ENCODE peak calls at places on chromosomes 1 and 21, in nine cellular contexts. One of them, this sample, is unnamed.

GRCh38 chr1:238404506-238404905 is 513.8 kb upstream of the ZP4 start:
- DNase-seq in H9: no peak
- DNase-seq in T-cell: no peak
- DNase-seq in GM12864: no peak
- DNase-seq in stimulated activated CD4-positive, alpha-beta T cell treated with anti-CD3 and anti-CD28 coated beads, TNF-alpha, amount 100 ng/mL, for 48 hours: no peak
- DNase-seq in activated T-cell treated with anti-CD3 and anti-CD28 coated beads for 1 hour: no peak
- DNase-seq in amniotic stem cell: no peak
- DNase-seq in activated CD8-positive, alpha-beta memory T cell treated with anti-CD3 and anti-CD28 coated beads for 1 hour: no peak
- DNase-seq in adrenal gland: no peak
- DNase-seq in this sample: no peak

GRCh38 chr1:29439615-29440014 is 203.3 kb downstream of the PTPRU start:
- DNase-seq in amniotic stem cell: no peak
- DNase-seq in T-cell: no peak
- DNase-seq in H9: peak
- DNase-seq in activated CD8-positive, alpha-beta memory T cell treated with anti-CD3 and anti-CD28 coated beads for 1 hour: no peak
- DNase-seq in stimulated activated CD4-positive, alpha-beta T cell treated with anti-CD3 and anti-CD28 coated beads, TNF-alpha, amount 100 ng/mL, for 48 hours: no peak
- DNase-seq in GM12864: no peak
- DNase-seq in activated T-cell treated with anti-CD3 and anti-CD28 coated beads for 1 hour: no peak
- DNase-seq in adrenal gland: no peak
- DNase-seq in this sample: no peak

GRCh38 chr1:183070923-183071618 is 47.9 kb downstream of the LAMC1 start:
- DNase-seq in activated T-cell treated with anti-CD3 and anti-CD28 coated beads for 1 hour: no peak
- DNase-seq in stimulated activated CD4-positive, alpha-beta T cell treated with anti-CD3 and anti-CD28 coated beads, TNF-alpha, amount 100 ng/mL, for 48 hours: no peak
- DNase-seq in T-cell: no peak
- DNase-seq in H9: no peak
- DNase-seq in amniotic stem cell: no peak
- DNase-seq in adrenal gland: no peak
- DNase-seq in activated CD8-positive, alpha-beta memory T cell treated with anti-CD3 and anti-CD28 coated beads for 1 hour: no peak
- DNase-seq in GM12864: peak
- DNase-seq in this sample: no peak

GRCh38 chr1:103256490-103256889 is 148.2 kb upstream of the COL11A1 start:
- DNase-seq in activated CD8-positive, alpha-beta memory T cell treated with anti-CD3 and anti-CD28 coated beads for 1 hour: no peak
- DNase-seq in H9: no peak
- DNase-seq in stimulated activated CD4-positive, alpha-beta T cell treated with anti-CD3 and anti-CD28 coated beads, TNF-alpha, amount 100 ng/mL, for 48 hours: no peak
- DNase-seq in T-cell: no peak
- DNase-seq in amniotic stem cell: no peak
- DNase-seq in activated T-cell treated with anti-CD3 and anti-CD28 coated beads for 1 hour: no peak
- DNase-seq in GM12864: no peak
- DNase-seq in adrenal gland: no peak
- DNase-seq in this sample: no peak

GRCh38 chr1:10865518-10866313 is 69.3 kb upstream of the CASZ1 start:
- DNase-seq in activated CD8-positive, alpha-beta memory T cell treated with anti-CD3 and anti-CD28 coated beads for 1 hour: no peak
- DNase-seq in stimulated activated CD4-positive, alpha-beta T cell treated with anti-CD3 and anti-CD28 coated beads, TNF-alpha, amount 100 ng/mL, for 48 hours: no peak
- DNase-seq in T-cell: no peak
- DNase-seq in adrenal gland: no peak
- DNase-seq in H9: no peak
- DNase-seq in activated T-cell treated with anti-CD3 and anti-CD28 coated beads for 1 hour: no peak
- DNase-seq in GM12864: no peak
- DNase-seq in amniotic stem cell: no peak
- DNase-seq in this sample: no peak

GRCh38 chr1:157161901-157162300 is 23.7 kb upstream of the ETV3 start:
- DNase-seq in amniotic stem cell: no peak
- DNase-seq in GM12864: no peak
- DNase-seq in stimulated activated CD4-positive, alpha-beta T cell treated with anti-CD3 and anti-CD28 coated beads, TNF-alpha, amount 100 ng/mL, for 48 hours: no peak
- DNase-seq in adrenal gland: no peak
- DNase-seq in H9: no peak
- DNase-seq in T-cell: no peak
- DNase-seq in activated CD8-positive, alpha-beta memory T cell treated with anti-CD3 and anti-CD28 coated beads for 1 hour: no peak
- DNase-seq in activated T-cell treated with anti-CD3 and anti-CD28 coated beads for 1 hour: no peak
- DNase-seq in this sample: no peak

GRCh38 chr21:42613756-42614155 is 39.7 kb upstream of the PDE9A start:
- DNase-seq in T-cell: no peak
- DNase-seq in activated T-cell treated with anti-CD3 and anti-CD28 coated beads for 1 hour: no peak
- DNase-seq in adrenal gland: no peak
- DNase-seq in activated CD8-positive, alpha-beta memory T cell treated with anti-CD3 and anti-CD28 coated beads for 1 hour: no peak
- DNase-seq in stimulated activated CD4-positive, alpha-beta T cell treated with anti-CD3 and anti-CD28 coated beads, TNF-alpha, amount 100 ng/mL, for 48 hours: no peak
- DNase-seq in H9: no peak
- DNase-seq in GM12864: no peak
- DNase-seq in amniotic stem cell: no peak
- DNase-seq in this sample: no peak

GRCh38 chr1:27804791-27805190 is 25.8 kb upstream of the PPP1R8 start:
- DNase-seq in adrenal gland: no peak
- DNase-seq in amniotic stem cell: no peak
- DNase-seq in T-cell: no peak
- DNase-seq in activated T-cell treated with anti-CD3 and anti-CD28 coated beads for 1 hour: no peak
- DNase-seq in activated CD8-positive, alpha-beta memory T cell treated with anti-CD3 and anti-CD28 coated beads for 1 hour: no peak
- DNase-seq in stimulated activated CD4-positive, alpha-beta T cell treated with anti-CD3 and anti-CD28 coated beads, TNF-alpha, amount 100 ng/mL, for 48 hours: no peak
- DNase-seq in GM12864: no peak
- DNase-seq in H9: no peak
- DNase-seq in this sample: no peak

GRCh38 chr1:2412773-2413494 is 570 bp upstream of the PEX10 start:
- DNase-seq in adrenal gland: no peak
- DNase-seq in GM12864: no peak
- DNase-seq in stimulated activated CD4-positive, alpha-beta T cell treated with anti-CD3 and anti-CD28 coated beads, TNF-alpha, amount 100 ng/mL, for 48 hours: no peak
- DNase-seq in amniotic stem cell: no peak
- DNase-seq in activated CD8-positive, alpha-beta memory T cell treated with anti-CD3 and anti-CD28 coated beads for 1 hour: no peak
- DNase-seq in activated T-cell treated with anti-CD3 and anti-CD28 coated beads for 1 hour: no peak
- DNase-seq in T-cell: no peak
- DNase-seq in H9: no peak
- DNase-seq in this sample: no peak

GRCh38 chr1:37817481-37817880 is 9.5 kb upstream of the YRDC start:
- DNase-seq in T-cell: no peak
- DNase-seq in H9: peak
- DNase-seq in amniotic stem cell: no peak
- DNase-seq in GM12864: no peak
- DNase-seq in adrenal gland: peak
- DNase-seq in activated CD8-positive, alpha-beta memory T cell treated with anti-CD3 and anti-CD28 coated beads for 1 hour: no peak
- DNase-seq in stimulated activated CD4-positive, alpha-beta T cell treated with anti-CD3 and anti-CD28 coated beads, TNF-alpha, amount 100 ng/mL, for 48 hours: no peak
- DNase-seq in activated T-cell treated with anti-CD3 and anti-CD28 coated beads for 1 hour: no peak
- DNase-seq in this sample: no peak

GRCh38 chr1:65995326-65995725 is 202.6 kb downstream of the PDE4B start:
- DNase-seq in GM12864: no peak
- DNase-seq in amniotic stem cell: no peak
- DNase-seq in adrenal gland: no peak
- DNase-seq in stimulated activated CD4-positive, alpha-beta T cell treated with anti-CD3 and anti-CD28 coated beads, TNF-alpha, amount 100 ng/mL, for 48 hours: no peak
- DNase-seq in H9: no peak
- DNase-seq in activated CD8-positive, alpha-beta memory T cell treated with anti-CD3 and anti-CD28 coated beads for 1 hour: no peak
- DNase-seq in activated T-cell treated with anti-CD3 and anti-CD28 coated beads for 1 hour: no peak
- DNase-seq in T-cell: no peak
- DNase-seq in this sample: no peak

GRCh38 chr1:207823880-207824566 is 72.2 kb downstream of the CD46 start:
- DNase-seq in activated T-cell treated with anti-CD3 and anti-CD28 coated beads for 1 hour: peak
- DNase-seq in T-cell: peak
- DNase-seq in amniotic stem cell: peak
- DNase-seq in H9: peak
- DNase-seq in stimulated activated CD4-positive, alpha-beta T cell treated with anti-CD3 and anti-CD28 coated beads, TNF-alpha, amount 100 ng/mL, for 48 hours: peak
- DNase-seq in GM12864: peak
- DNase-seq in adrenal gland: peak
- DNase-seq in activated CD8-positive, alpha-beta memory T cell treated with anti-CD3 and anti-CD28 coated beads for 1 hour: peak
- DNase-seq in this sample: peak

GRCh38 chr1:218439541-218440295 is 94.6 kb downstream of the TGFB2 start:
- DNase-seq in activated T-cell treated with anti-CD3 and anti-CD28 coated beads for 1 hour: no peak
- DNase-seq in activated CD8-positive, alpha-beta memory T cell treated with anti-CD3 and anti-CD28 coated beads for 1 hour: no peak
- DNase-seq in H9: peak
- DNase-seq in T-cell: no peak
- DNase-seq in amniotic stem cell: no peak
- DNase-seq in stimulated activated CD4-positive, alpha-beta T cell treated with anti-CD3 and anti-CD28 coated beads, TNF-alpha, amount 100 ng/mL, for 48 hours: no peak
- DNase-seq in GM12864: no peak
- DNase-seq in adrenal gland: no peak
- DNase-seq in this sample: no peak

GRCh38 chr1:117171900-117172501 is 38.7 kb downstream of the VTCN1 start:
- DNase-seq in stimulated activated CD4-positive, alpha-beta T cell treated with anti-CD3 and anti-CD28 coated beads, TNF-alpha, amount 100 ng/mL, for 48 hours: no peak
- DNase-seq in adrenal gland: peak
- DNase-seq in activated CD8-positive, alpha-beta memory T cell treated with anti-CD3 and anti-CD28 coated beads for 1 hour: no peak
- DNase-seq in activated T-cell treated with anti-CD3 and anti-CD28 coated beads for 1 hour: no peak
- DNase-seq in H9: no peak
- DNase-seq in amniotic stem cell: no peak
- DNase-seq in T-cell: no peak
- DNase-seq in GM12864: no peak
- DNase-seq in this sample: peak

GRCh38 chr21:33392586-33392985 is 10.6 kb upstream of the IFNGR2 start:
- DNase-seq in stimulated activated CD4-positive, alpha-beta T cell treated with anti-CD3 and anti-CD28 coated beads, TNF-alpha, amount 100 ng/mL, for 48 hours: no peak
- DNase-seq in H9: no peak
- DNase-seq in activated T-cell treated with anti-CD3 and anti-CD28 coated beads for 1 hour: no peak
- DNase-seq in activated CD8-positive, alpha-beta memory T cell treated with anti-CD3 and anti-CD28 coated beads for 1 hour: no peak
- DNase-seq in T-cell: no peak
- DNase-seq in amniotic stem cell: no peak
- DNase-seq in GM12864: no peak
- DNase-seq in adrenal gland: no peak
- DNase-seq in this sample: no peak

GRCh38 chr1:46166521-46167462 is 8.1 kb upstream of the TSPAN1 start:
- DNase-seq in activated CD8-positive, alpha-beta memory T cell treated with anti-CD3 and anti-CD28 coated beads for 1 hour: no peak
- DNase-seq in H9: peak
- DNase-seq in adrenal gland: peak
- DNase-seq in amniotic stem cell: no peak
- DNase-seq in GM12864: no peak
- DNase-seq in T-cell: peak
- DNase-seq in stimulated activated CD4-positive, alpha-beta T cell treated with anti-CD3 and anti-CD28 coated beads, TNF-alpha, amount 100 ng/mL, for 48 hours: peak
- DNase-seq in activated T-cell treated with anti-CD3 and anti-CD28 coated beads for 1 hour: peak
- DNase-seq in this sample: no peak

GRCh38 chr1:246153796-246154212 is 353.3 kb downstream of the SMYD3 start:
- DNase-seq in T-cell: no peak
- DNase-seq in amniotic stem cell: no peak
- DNase-seq in stimulated activated CD4-positive, alpha-beta T cell treated with anti-CD3 and anti-CD28 coated beads, TNF-alpha, amount 100 ng/mL, for 48 hours: no peak
- DNase-seq in activated CD8-positive, alpha-beta memory T cell treated with anti-CD3 and anti-CD28 coated beads for 1 hour: no peak
- DNase-seq in GM12864: no peak
- DNase-seq in activated T-cell treated with anti-CD3 and anti-CD28 coated beads for 1 hour: no peak
- DNase-seq in H9: no peak
- DNase-seq in adrenal gland: no peak
- DNase-seq in this sample: no peak

GRCh38 chr1:43688594-43689000 is 18.7 kb upstream of the ST3GAL3 start:
- DNase-seq in activated T-cell treated with anti-CD3 and anti-CD28 coated beads for 1 hour: no peak
- DNase-seq in amniotic stem cell: no peak
- DNase-seq in adrenal gland: peak
- DNase-seq in activated CD8-positive, alpha-beta memory T cell treated with anti-CD3 and anti-CD28 coated beads for 1 hour: no peak
- DNase-seq in H9: no peak
- DNase-seq in stimulated activated CD4-positive, alpha-beta T cell treated with anti-CD3 and anti-CD28 coated beads, TNF-alpha, amount 100 ng/mL, for 48 hours: no peak
- DNase-seq in GM12864: no peak
- DNase-seq in T-cell: no peak
- DNase-seq in this sample: no peak

GRCh38 chr1:108653431-108654105 is 7.3 kb downstream of the HENMT1 start:
- DNase-seq in amniotic stem cell: no peak
- DNase-seq in GM12864: no peak
- DNase-seq in adrenal gland: no peak
- DNase-seq in activated CD8-positive, alpha-beta memory T cell treated with anti-CD3 and anti-CD28 coated beads for 1 hour: no peak
- DNase-seq in H9: no peak
- DNase-seq in activated T-cell treated with anti-CD3 and anti-CD28 coated beads for 1 hour: no peak
- DNase-seq in stimulated activated CD4-positive, alpha-beta T cell treated with anti-CD3 and anti-CD28 coated beads, TNF-alpha, amount 100 ng/mL, for 48 hours: no peak
- DNase-seq in T-cell: no peak
- DNase-seq in this sample: no peak

GRCh38 chr1:43962324-43962723 is 7.5 kb upstream of the DPH2 start:
- DNase-seq in stimulated activated CD4-positive, alpha-beta T cell treated with anti-CD3 and anti-CD28 coated beads, TNF-alpha, amount 100 ng/mL, for 48 hours: no peak
- DNase-seq in T-cell: no peak
- DNase-seq in H9: no peak
- DNase-seq in activated T-cell treated with anti-CD3 and anti-CD28 coated beads for 1 hour: no peak
- DNase-seq in GM12864: no peak
- DNase-seq in adrenal gland: no peak
- DNase-seq in activated CD8-positive, alpha-beta memory T cell treated with anti-CD3 and anti-CD28 coated beads for 1 hour: no peak
- DNase-seq in amniotic stem cell: no peak
- DNase-seq in this sample: no peak

GRCh38 chr1:220300442-220301121 is 28.3 kb upstream of the RAB3GAP2 start:
- DNase-seq in stimulated activated CD4-positive, alpha-beta T cell treated with anti-CD3 and anti-CD28 coated beads, TNF-alpha, amount 100 ng/mL, for 48 hours: no peak
- DNase-seq in activated T-cell treated with anti-CD3 and anti-CD28 coated beads for 1 hour: no peak
- DNase-seq in H9: peak
- DNase-seq in T-cell: no peak
- DNase-seq in GM12864: no peak
- DNase-seq in activated CD8-positive, alpha-beta memory T cell treated with anti-CD3 and anti-CD28 coated beads for 1 hour: no peak
- DNase-seq in adrenal gland: peak
- DNase-seq in amniotic stem cell: peak
- DNase-seq in this sample: peak

GRCh38 chr21:42815217-42815616 is 64.1 kb downstream of the WDR4 start:
- DNase-seq in amniotic stem cell: no peak
- DNase-seq in H9: no peak
- DNase-seq in GM12864: no peak
- DNase-seq in T-cell: no peak
- DNase-seq in activated CD8-positive, alpha-beta memory T cell treated with anti-CD3 and anti-CD28 coated beads for 1 hour: no peak
- DNase-seq in adrenal gland: no peak
- DNase-seq in activated T-cell treated with anti-CD3 and anti-CD28 coated beads for 1 hour: no peak
- DNase-seq in stimulated activated CD4-positive, alpha-beta T cell treated with anti-CD3 and anti-CD28 coated beads, TNF-alpha, amount 100 ng/mL, for 48 hours: no peak
- DNase-seq in this sample: no peak

GRCh38 chr1:75725256-75725655 is 747 bp downstream of the ACADM start:
- DNase-seq in H9: no peak
- DNase-seq in amniotic stem cell: no peak
- DNase-seq in T-cell: no peak
- DNase-seq in adrenal gland: no peak
- DNase-seq in activated T-cell treated with anti-CD3 and anti-CD28 coated beads for 1 hour: no peak
- DNase-seq in activated CD8-positive, alpha-beta memory T cell treated with anti-CD3 and anti-CD28 coated beads for 1 hour: no peak
- DNase-seq in stimulated activated CD4-positive, alpha-beta T cell treated with anti-CD3 and anti-CD28 coated beads, TNF-alpha, amount 100 ng/mL, for 48 hours: no peak
- DNase-seq in GM12864: no peak
- DNase-seq in this sample: no peak

GRCh38 chr1:59574085-59574484 is 240.7 kb upstream of the HOOK1 start:
- DNase-seq in activated CD8-positive, alpha-beta memory T cell treated with anti-CD3 and anti-CD28 coated beads for 1 hour: no peak
- DNase-seq in H9: no peak
- DNase-seq in stimulated activated CD4-positive, alpha-beta T cell treated with anti-CD3 and anti-CD28 coated beads, TNF-alpha, amount 100 ng/mL, for 48 hours: no peak
- DNase-seq in adrenal gland: no peak
- DNase-seq in T-cell: no peak
- DNase-seq in GM12864: no peak
- DNase-seq in activated T-cell treated with anti-CD3 and anti-CD28 coated beads for 1 hour: no peak
- DNase-seq in amniotic stem cell: no peak
- DNase-seq in this sample: peak

GRCh38 chr1:40780678-40781613 is 2.6 kb upstream of the KCNQ4 start:
- DNase-seq in H9: no peak
- DNase-seq in stimulated activated CD4-positive, alpha-beta T cell treated with anti-CD3 and anti-CD28 coated beads, TNF-alpha, amount 100 ng/mL, for 48 hours: no peak
- DNase-seq in GM12864: no peak
- DNase-seq in activated CD8-positive, alpha-beta memory T cell treated with anti-CD3 and anti-CD28 coated beads for 1 hour: no peak
- DNase-seq in amniotic stem cell: no peak
- DNase-seq in T-cell: no peak
- DNase-seq in adrenal gland: no peak
- DNase-seq in activated T-cell treated with anti-CD3 and anti-CD28 coated beads for 1 hour: no peak
- DNase-seq in this sample: no peak

GRCh38 chr1:54287176-54287650 is 87.2 kb downstream of the MRPL37 start:
- DNase-seq in H9: peak
- DNase-seq in activated CD8-positive, alpha-beta memory T cell treated with anti-CD3 and anti-CD28 coated beads for 1 hour: peak
- DNase-seq in T-cell: peak
- DNase-seq in stimulated activated CD4-positive, alpha-beta T cell treated with anti-CD3 and anti-CD28 coated beads, TNF-alpha, amount 100 ng/mL, for 48 hours: peak
- DNase-seq in amniotic stem cell: no peak
- DNase-seq in GM12864: peak
- DNase-seq in adrenal gland: peak
- DNase-seq in activated T-cell treated with anti-CD3 and anti-CD28 coated beads for 1 hour: peak
- DNase-seq in this sample: peak

GRCh38 chr1:44839561-44839960 is 3.5 kb downstream of the PTCH2 start:
- DNase-seq in T-cell: no peak
- DNase-seq in stimulated activated CD4-positive, alpha-beta T cell treated with anti-CD3 and anti-CD28 coated beads, TNF-alpha, amount 100 ng/mL, for 48 hours: no peak
- DNase-seq in activated CD8-positive, alpha-beta memory T cell treated with anti-CD3 and anti-CD28 coated beads for 1 hour: no peak
- DNase-seq in GM12864: no peak
- DNase-seq in amniotic stem cell: no peak
- DNase-seq in activated T-cell treated with anti-CD3 and anti-CD28 coated beads for 1 hour: no peak
- DNase-seq in adrenal gland: no peak
- DNase-seq in H9: no peak
- DNase-seq in this sample: no peak

This sample was measured in fibroblast of the conjunctiva.